ENCODE peak calls at places on chromosomes 3 and 15, in five cellular contexts. N, Q, M, U and A are unnamed samples.

GRCh38 chr3:1072040-1072439 is 20.8 kb upstream of the CNTN6 start:
- DNase-seq in N (no peak), Q (no peak), M (no peak), U (no peak), A (no peak)

GRCh38 chr15:95252404-95252803 is 1021.0 kb downstream of the MCTP2 start:
- DNase-seq in N (peak; percentile 14), Q (no peak), M (no peak), U (no peak), A (no peak)

GRCh38 chr3:120349819-120350125 is 618 bp upstream of the LRRC58 start:
- DNase-seq in N (no peak), Q (no peak), M (no peak), U (no peak), A (no peak)

GRCh38 chr15:35606345-35606744 is 60.4 kb upstream of the DPH6 start:
- DNase-seq in N (no peak), Q (no peak), M (no peak), U (no peak), A (no peak)

GRCh38 chr15:88745075-88745474 is 58.2 kb upstream of the ACAN start:
- DNase-seq in N (no peak), Q (no peak), M (no peak), U (no peak), A (no peak)

GRCh38 chr3:80663426-80663825 is 895.6 kb upstream of the ROBO1 start:
- DNase-seq in N (no peak), Q (no peak), M (no peak), U (no peak), A (no peak)

GRCh38 chr3:189652042-189652441 is 20.9 kb downstream of the TP63 start:
- DNase-seq in N (peak; percentile 40), Q (no peak), M (no peak), U (no peak), A (no peak)

GRCh38 chr15:40003491-40003916 is 35.5 kb downstream of the SRP14 start:
- DNase-seq in N (no peak), Q (no peak), M (no peak), U (no peak), A (no peak)

GRCh38 chr3:14216257-14217048 is 37.8 kb downstream of the LSM3 start:
- DNase-seq in N (no peak), Q (peak; percentile 80), M (no peak), U (no peak), A (peak; percentile 21)